ENCODE peak calls at places on chromosomes 11 and 22, in five cellular contexts. One of them, this sample, is unnamed.

GRCh38 chr22:22951035-22951434 is 63.4 kb downstream of the IGLL5 start:
- DNase-seq in psoas muscle: no peak
- DNase-seq in progenitor cell of endocrine pancreas: no peak
- DNase-seq in colonic mucosa: no peak
- DNase-seq in fibroblast of pulmonary artery: no peak
- DNase-seq in this sample: no peak

GRCh38 chr22:50403701-50404101 is 60.6 kb downstream of the PPP6R2 start:
- DNase-seq in fibroblast of pulmonary artery: peak; percentile 21
- DNase-seq in progenitor cell of endocrine pancreas: no peak
- DNase-seq in psoas muscle: peak; percentile 67
- DNase-seq in colonic mucosa: peak; percentile 40
- DNase-seq in this sample: no peak

GRCh38 chr11:130775306-130776043 is 140.8 kb downstream of the SNX19 start:
- DNase-seq in progenitor cell of endocrine pancreas: no peak
- DNase-seq in colonic mucosa: no peak
- DNase-seq in psoas muscle: no peak
- DNase-seq in fibroblast of pulmonary artery: no peak
- DNase-seq in this sample: peak; percentile 49

GRCh38 chr11:74011360-74012071 is 2.6 kb upstream of the UCP3 start:
- DNase-seq in psoas muscle: no peak
- DNase-seq in colonic mucosa: no peak
- DNase-seq in progenitor cell of endocrine pancreas: no peak
- DNase-seq in fibroblast of pulmonary artery: peak; percentile 78
- DNase-seq in this sample: no peak

GRCh38 chr11:129412501-129412900 is 36.9 kb downstream of the BARX2 start:
- DNase-seq in psoas muscle: no peak
- DNase-seq in colonic mucosa: peak; percentile 61
- DNase-seq in progenitor cell of endocrine pancreas: no peak
- DNase-seq in fibroblast of pulmonary artery: no peak
- DNase-seq in this sample: no peak

GRCh38 chr22:37198290-37199102 is 10.4 kb upstream of the C1QTNF6 start:
- DNase-seq in fibroblast of pulmonary artery: peak; percentile 74
- DNase-seq in progenitor cell of endocrine pancreas: peak; percentile 81
- DNase-seq in colonic mucosa: peak; percentile 95
- DNase-seq in psoas muscle: peak; percentile 93
- DNase-seq in this sample: peak; percentile 92

GRCh38 chr11:95299078-95299611 is 68.1 kb upstream of the SESN3 start:
- DNase-seq in fibroblast of pulmonary artery: no peak
- DNase-seq in psoas muscle: no peak
- DNase-seq in progenitor cell of endocrine pancreas: no peak
- DNase-seq in colonic mucosa: no peak
- DNase-seq in this sample: no peak

GRCh38 chr11:129237456-129237855 is 45.3 kb upstream of the ARHGAP32 start:
- DNase-seq in psoas muscle: no peak
- DNase-seq in progenitor cell of endocrine pancreas: no peak
- DNase-seq in colonic mucosa: no peak
- DNase-seq in fibroblast of pulmonary artery: no peak
- DNase-seq in this sample: no peak

GRCh38 chr11:67117667-67118058 is 1.4 kb upstream of the KDM2A start:
- DNase-seq in psoas muscle: peak; percentile 70
- DNase-seq in fibroblast of pulmonary artery: no peak
- DNase-seq in progenitor cell of endocrine pancreas: no peak
- DNase-seq in colonic mucosa: peak; percentile 38
- DNase-seq in this sample: peak; percentile 33

GRCh38 chr11:1934326-1935155 is 12.6 kb upstream of the MRPL23 start:
- DNase-seq in psoas muscle: peak; percentile 45
- DNase-seq in colonic mucosa: no peak
- DNase-seq in fibroblast of pulmonary artery: no peak
- DNase-seq in progenitor cell of endocrine pancreas: peak; percentile 6
- DNase-seq in this sample: no peak

GRCh38 chr11:34586655-34587281 is 34.1 kb upstream of the EHF start:
- DNase-seq in psoas muscle: no peak
- DNase-seq in fibroblast of pulmonary artery: no peak
- DNase-seq in progenitor cell of endocrine pancreas: no peak
- DNase-seq in colonic mucosa: no peak
- DNase-seq in this sample: no peak

GRCh38 chr11:33988586-33989370 is 62.8 kb upstream of the CAPRIN1 start:
- DNase-seq in fibroblast of pulmonary artery: no peak
- DNase-seq in psoas muscle: no peak
- DNase-seq in colonic mucosa: no peak
- DNase-seq in progenitor cell of endocrine pancreas: no peak
- DNase-seq in this sample: peak; percentile 34

GRCh38 chr11:32006799-32007388 is 84.0 kb upstream of the RCN1 start:
- DNase-seq in colonic mucosa: no peak
- DNase-seq in fibroblast of pulmonary artery: peak; percentile 61
- DNase-seq in progenitor cell of endocrine pancreas: no peak
- DNase-seq in psoas muscle: no peak
- DNase-seq in this sample: peak; percentile 45

GRCh38 chr11:35518766-35519165 is 6.7 kb downstream of the PAMR1 start:
- DNase-seq in fibroblast of pulmonary artery: no peak
- DNase-seq in progenitor cell of endocrine pancreas: no peak
- DNase-seq in psoas muscle: no peak
- DNase-seq in colonic mucosa: no peak
- DNase-seq in this sample: no peak

GRCh38 chr11:1854132-1854948 is 1.5 kb downstream of the LSP1 start:
- DNase-seq in fibroblast of pulmonary artery: no peak
- DNase-seq in psoas muscle: peak; percentile 77
- DNase-seq in colonic mucosa: no peak
- DNase-seq in progenitor cell of endocrine pancreas: no peak
- DNase-seq in this sample: no peak

GRCh38 chr11:126733685-126734084 is 266.9 kb downstream of the KIRREL3 start:
- DNase-seq in psoas muscle: no peak
- DNase-seq in fibroblast of pulmonary artery: no peak
- DNase-seq in progenitor cell of endocrine pancreas: no peak
- DNase-seq in colonic mucosa: no peak
- DNase-seq in this sample: no peak

GRCh38 chr11:78932757-78933156 is 358.1 kb upstream of the NARS2 start:
- DNase-seq in colonic mucosa: no peak
- DNase-seq in psoas muscle: no peak
- DNase-seq in progenitor cell of endocrine pancreas: no peak
- DNase-seq in fibroblast of pulmonary artery: no peak
- DNase-seq in this sample: no peak

GRCh38 chr11:128725630-128726461 is 32.0 kb downstream of the FLI1 start:
- DNase-seq in colonic mucosa: no peak
- DNase-seq in progenitor cell of endocrine pancreas: no peak
- DNase-seq in fibroblast of pulmonary artery: peak; percentile 51
- DNase-seq in psoas muscle: no peak
- DNase-seq in this sample: no peak

GRCh38 chr11:96136623-96137313 is 206.2 kb downstream of the MAML2 start:
- DNase-seq in colonic mucosa: no peak
- DNase-seq in fibroblast of pulmonary artery: peak; percentile 41
- DNase-seq in psoas muscle: no peak
- DNase-seq in progenitor cell of endocrine pancreas: no peak
- DNase-seq in this sample: no peak

GRCh38 chr11:80606726-80607125 is 1165.9 kb upstream of the TENM4 start:
- DNase-seq in psoas muscle: no peak
- DNase-seq in fibroblast of pulmonary artery: no peak
- DNase-seq in colonic mucosa: no peak
- DNase-seq in progenitor cell of endocrine pancreas: no peak
- DNase-seq in this sample: no peak

GRCh38 chr11:124886978-124887666 is 10.5 kb downstream of the ROBO4 start:
- DNase-seq in fibroblast of pulmonary artery: no peak
- DNase-seq in colonic mucosa: no peak
- DNase-seq in psoas muscle: peak; percentile 43
- DNase-seq in progenitor cell of endocrine pancreas: no peak
- DNase-seq in this sample: no peak

GRCh38 chr22:24327827-24328226 is 57.2 kb downstream of the SPECC1L start:
- DNase-seq in fibroblast of pulmonary artery: no peak
- DNase-seq in psoas muscle: no peak
- DNase-seq in colonic mucosa: no peak
- DNase-seq in progenitor cell of endocrine pancreas: no peak
- DNase-seq in this sample: no peak

GRCh38 chr22:43152001-43152354 is 619 bp downstream of the TSPO start:
- DNase-seq in fibroblast of pulmonary artery: no peak
- DNase-seq in colonic mucosa: no peak
- DNase-seq in progenitor cell of endocrine pancreas: no peak
- DNase-seq in psoas muscle: no peak
- DNase-seq in this sample: no peak

GRCh38 chr11:15884792-15885540 is 471.4 kb downstream of the SOX6 start:
- DNase-seq in progenitor cell of endocrine pancreas: no peak
- DNase-seq in fibroblast of pulmonary artery: no peak
- DNase-seq in colonic mucosa: no peak
- DNase-seq in psoas muscle: peak; percentile 27
- DNase-seq in this sample: no peak

GRCh38 chr11:83545494-83545893 is 259.3 kb upstream of the CCDC90B start:
- DNase-seq in progenitor cell of endocrine pancreas: no peak
- DNase-seq in psoas muscle: no peak
- DNase-seq in fibroblast of pulmonary artery: no peak
- DNase-seq in colonic mucosa: no peak
- DNase-seq in this sample: no peak

GRCh38 chr11:29272019-29272654 is 744.7 kb downstream of the KCNA4 start:
- DNase-seq in progenitor cell of endocrine pancreas: no peak
- DNase-seq in fibroblast of pulmonary artery: peak; percentile 71
- DNase-seq in psoas muscle: peak; percentile 21
- DNase-seq in colonic mucosa: no peak
- DNase-seq in this sample: no peak

GRCh38 chr11:122319842-122320555 is 204.0 kb upstream of the BLID start:
- DNase-seq in colonic mucosa: no peak
- DNase-seq in progenitor cell of endocrine pancreas: no peak
- DNase-seq in fibroblast of pulmonary artery: no peak
- DNase-seq in psoas muscle: no peak
- DNase-seq in this sample: no peak

GRCh38 chr11:13965337-13965736 is 2.8 kb downstream of the SPON1 start:
- DNase-seq in psoas muscle: no peak
- DNase-seq in fibroblast of pulmonary artery: no peak
- DNase-seq in progenitor cell of endocrine pancreas: no peak
- DNase-seq in colonic mucosa: peak; percentile 90
- DNase-seq in this sample: no peak

GRCh38 chr11:46557684-46558151 is 36.1 kb downstream of the AMBRA1 start:
- DNase-seq in fibroblast of pulmonary artery: no peak
- DNase-seq in colonic mucosa: no peak
- DNase-seq in progenitor cell of endocrine pancreas: no peak
- DNase-seq in psoas muscle: no peak
- DNase-seq in this sample: peak; percentile 31

GRCh38 chr11:75402002-75402773 is 2.9 kb downstream of the RPS3 start:
- DNase-seq in psoas muscle: no peak
- DNase-seq in progenitor cell of endocrine pancreas: no peak
- DNase-seq in colonic mucosa: no peak
- DNase-seq in fibroblast of pulmonary artery: no peak
- DNase-seq in this sample: peak; percentile 26
- TF ChIP-seq CTCF in psoas muscle: no peak
- TF ChIP-seq CTCF in progenitor cell of endocrine pancreas: no peak
- TF ChIP-seq CTCF in colonic mucosa: no peak
- TF ChIP-seq CTCF in fibroblast of pulmonary artery: peak; percentile 0
- TF ChIP-seq CTCF in this sample: no peak

DNA sequence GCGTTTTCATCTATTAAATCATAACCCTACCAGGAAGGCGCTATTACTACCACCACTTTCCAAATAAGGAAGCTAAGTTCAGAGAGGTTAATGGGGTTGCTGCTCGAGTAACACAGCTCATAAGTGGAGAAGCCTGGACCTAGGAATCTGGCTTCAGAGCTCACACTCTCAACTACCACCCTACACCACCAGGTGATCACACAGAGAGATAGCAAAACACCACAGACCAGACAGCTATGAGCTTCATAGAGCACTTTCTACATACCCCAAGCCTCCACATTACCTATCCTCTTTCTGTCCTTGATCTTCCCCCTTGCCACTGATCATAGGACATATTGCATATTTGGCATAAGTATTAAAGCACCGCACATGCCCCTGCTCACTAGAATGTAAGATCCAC is 65.4 kb downstream of the TIMP3 start:
- DNase-seq in progenitor cell of endocrine pancreas: no peak
- DNase-seq in fibroblast of pulmonary artery: no peak
- DNase-seq in psoas muscle: no peak
- DNase-seq in colonic mucosa: no peak
- DNase-seq in this sample: no peak
- TF ChIP-seq CTCF in progenitor cell of endocrine pancreas: no peak
- TF ChIP-seq CTCF in fibroblast of pulmonary artery: no peak
- TF ChIP-seq CTCF in psoas muscle: no peak
- TF ChIP-seq CTCF in colonic mucosa: no peak
- TF ChIP-seq CTCF in this sample: no peak

DNA sequence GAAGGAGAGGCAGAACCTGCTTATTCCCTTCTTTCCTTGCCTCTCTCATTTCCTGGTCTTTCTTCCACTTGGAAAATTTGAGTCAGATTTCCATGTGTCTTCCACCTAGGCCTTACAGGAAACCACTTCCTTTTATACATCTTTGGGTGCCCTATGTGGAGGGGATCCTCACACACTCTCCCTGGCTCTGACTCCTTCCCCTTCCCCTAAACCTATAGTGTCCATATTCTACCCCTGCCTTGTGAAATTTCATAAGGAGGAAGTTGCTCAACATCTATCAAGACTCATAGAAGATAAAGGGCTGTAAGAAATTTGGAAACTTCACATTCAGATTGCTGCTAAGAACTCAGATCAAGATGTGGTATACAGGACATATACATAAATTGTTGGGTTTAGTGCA is 20.4 kb downstream of the TUG1 start:
- DNase-seq in progenitor cell of endocrine pancreas: no peak
- DNase-seq in fibroblast of pulmonary artery: peak; percentile 35
- DNase-seq in colonic mucosa: no peak
- DNase-seq in psoas muscle: no peak
- DNase-seq in this sample: no peak
- TF ChIP-seq CTCF in progenitor cell of endocrine pancreas: no peak
- TF ChIP-seq CTCF in fibroblast of pulmonary artery: no peak
- TF ChIP-seq CTCF in colonic mucosa: no peak
- TF ChIP-seq CTCF in psoas muscle: no peak
- TF ChIP-seq CTCF in this sample: no peak

DNA sequence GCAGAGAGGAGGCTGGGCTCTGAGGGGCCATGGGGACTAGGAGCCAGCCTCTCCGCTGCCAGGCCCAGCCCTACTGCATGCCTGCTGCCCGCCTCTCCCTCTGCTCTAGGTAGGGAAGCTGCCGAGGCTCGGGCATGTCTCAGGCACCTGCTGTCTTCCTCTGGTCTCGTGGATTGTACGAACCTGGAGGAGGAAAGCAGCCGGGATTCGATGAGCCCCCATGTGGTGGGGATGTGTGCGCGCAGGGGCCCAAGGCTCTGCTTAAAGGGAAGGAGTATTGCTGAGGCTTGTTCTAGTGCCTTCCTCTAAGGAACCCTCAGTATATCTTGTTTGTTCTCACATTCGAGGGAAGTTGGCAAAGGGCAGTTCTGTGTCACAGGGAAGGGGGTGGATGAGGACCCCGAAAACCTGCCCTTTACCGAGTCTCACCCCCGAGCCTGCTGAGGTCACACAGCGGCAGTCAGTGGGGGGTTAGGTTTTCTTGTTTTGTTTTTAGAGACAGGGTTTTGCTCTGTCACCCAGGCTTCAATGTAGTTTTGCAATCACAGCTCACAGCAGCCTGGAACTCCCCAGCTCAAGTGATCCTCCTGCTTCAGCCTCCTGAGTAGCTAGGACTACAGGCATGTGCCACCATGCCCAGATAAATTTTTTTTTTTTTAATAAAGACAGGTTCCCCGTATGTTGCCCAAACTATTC is 21.3 kb downstream of the DAGLA start:
- DNase-seq in colonic mucosa: no peak
- DNase-seq in progenitor cell of endocrine pancreas: no peak
- DNase-seq in psoas muscle: peak; percentile 70
- DNase-seq in fibroblast of pulmonary artery: no peak
- DNase-seq in this sample: no peak
- TF ChIP-seq CTCF in colonic mucosa: peak; percentile 24
- TF ChIP-seq CTCF in progenitor cell of endocrine pancreas: peak; percentile 57
- TF ChIP-seq CTCF in psoas muscle: peak; percentile 20
- TF ChIP-seq CTCF in fibroblast of pulmonary artery: peak; percentile 23
- TF ChIP-seq CTCF in this sample: peak; percentile 38

This sample was measured in PC-9.